ENCODE peak calls at places on chromosomes 13 and 19, in five cellular contexts. One of them, this sample, is unnamed.

GRCh38 chr19:50803633-50804419 is 13.6 kb downstream of the ACP4 start:
- DNase-seq in GM12878: no peak
- DNase-seq in HepG2: no peak
- DNase-seq in K562: peak; percentile 83
- DNase-seq in H1: no peak
- DNase-seq in this sample: peak; percentile 65

GRCh38 chr13:71118779-71119364 is 748.1 kb downstream of the DACH1 start:
- DNase-seq in GM12878: no peak
- DNase-seq in HepG2: no peak
- DNase-seq in K562: no peak
- DNase-seq in H1: no peak
- DNase-seq in this sample: no peak

GRCh38 chr13:103187621-103188020 is 121.4 kb upstream of the SLC10A2 start:
- DNase-seq in GM12878: no peak
- DNase-seq in HepG2: no peak
- DNase-seq in K562: no peak
- DNase-seq in H1: no peak
- DNase-seq in this sample: no peak

GRCh38 chr19:34327851-34328250 is 37.1 kb upstream of the GPI start:
- DNase-seq in GM12878: no peak
- DNase-seq in HepG2: no peak
- DNase-seq in K562: peak; percentile 84
- DNase-seq in H1: no peak
- DNase-seq in this sample: no peak

GRCh38 chr13:33185853-33186252 is 99.7 kb downstream of the STARD13 start:
- DNase-seq in GM12878: no peak
- DNase-seq in HepG2: no peak
- DNase-seq in K562: no peak
- DNase-seq in H1: no peak
- DNase-seq in this sample: peak; percentile 20

GRCh38 chr13:76969488-76970365 is 21.4 kb downstream of the ACOD1 start:
- DNase-seq in GM12878: no peak
- DNase-seq in HepG2: no peak
- DNase-seq in K562: no peak
- DNase-seq in H1: no peak
- DNase-seq in this sample: no peak

GRCh38 chr13:95139186-95139585 is 162.1 kb downstream of the ABCC4 start:
- DNase-seq in GM12878: no peak
- DNase-seq in HepG2: no peak
- DNase-seq in K562: no peak
- DNase-seq in H1: no peak
- DNase-seq in this sample: no peak

GRCh38 chr19:33039108-33039599 is 25.5 kb downstream of the RHPN2 start:
- DNase-seq in GM12878: no peak
- DNase-seq in HepG2: peak; percentile 76
- DNase-seq in K562: no peak
- DNase-seq in H1: no peak
- DNase-seq in this sample: no peak

DNA sequence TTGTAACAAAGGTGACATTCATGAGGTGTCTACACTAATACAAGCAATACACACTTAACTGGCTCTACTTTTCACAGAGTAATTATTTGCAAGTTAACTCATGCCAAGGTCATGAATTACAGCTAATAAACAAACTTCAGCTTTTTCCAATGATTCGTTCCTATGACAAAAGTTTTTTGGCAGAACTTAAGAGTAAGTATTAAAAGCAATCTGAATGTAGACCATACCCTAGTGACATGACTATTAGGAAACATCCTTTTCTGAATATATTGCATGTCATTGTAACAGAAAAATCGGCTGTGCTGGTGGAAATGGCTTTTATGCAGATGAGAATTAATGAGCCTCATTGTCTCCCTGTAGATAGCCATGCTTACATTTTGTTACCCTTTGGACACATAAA is 72.0 kb downstream of the LHFPL6 start:
- DNase-seq in GM12878: no peak
- DNase-seq in HepG2: no peak
- DNase-seq in K562: no peak
- DNase-seq in H1: no peak
- DNase-seq in this sample: no peak
- TF ChIP-seq CREB1 in GM12878: no peak
- TF ChIP-seq CREB1 in HepG2: no peak
- TF ChIP-seq CREB1 in K562: no peak
- TF ChIP-seq CREB1 in H1: no peak
- TF ChIP-seq CREB1 in this sample: no peak

DNA sequence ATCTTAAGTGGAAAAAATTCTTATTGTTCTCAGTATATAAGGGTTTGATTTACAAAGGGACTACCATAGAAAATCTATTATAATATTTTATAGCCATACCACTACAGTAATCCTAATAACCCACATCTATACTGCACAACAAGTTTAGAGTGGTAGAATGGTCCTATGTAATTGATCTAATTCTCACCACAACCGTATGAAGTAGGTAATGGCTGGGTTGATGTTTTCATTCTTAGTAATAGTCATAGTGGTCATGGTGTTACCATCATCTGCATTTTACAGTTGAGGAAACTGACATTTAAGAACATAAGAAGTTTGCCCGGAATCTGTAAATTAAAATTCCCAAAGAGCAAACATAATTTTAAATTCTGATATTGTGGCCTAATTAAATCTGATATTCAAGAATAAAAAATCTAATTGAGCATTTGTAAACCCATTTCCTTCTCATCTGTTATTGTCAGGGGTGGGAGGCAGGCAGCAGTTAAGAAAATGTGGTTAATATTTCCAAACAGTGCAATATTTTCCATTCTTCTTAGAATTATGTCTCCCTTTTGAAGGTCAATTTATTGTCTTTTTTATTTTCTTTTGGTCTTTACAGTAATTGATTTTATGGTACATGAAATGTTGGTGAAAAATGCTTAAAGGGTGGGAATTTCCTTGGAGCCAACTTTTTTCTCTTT is 65.6 kb downstream of the DHRS12 start:
- DNase-seq in GM12878: no peak
- DNase-seq in HepG2: no peak
- DNase-seq in K562: no peak
- DNase-seq in H1: no peak
- DNase-seq in this sample: no peak
- TF ChIP-seq EZH2 in GM12878: no peak
- TF ChIP-seq EZH2 in HepG2: no peak
- TF ChIP-seq EZH2 in K562: no peak
- TF ChIP-seq EZH2 in H1: no peak
- TF ChIP-seq EZH2 in this sample: no peak

DNA sequence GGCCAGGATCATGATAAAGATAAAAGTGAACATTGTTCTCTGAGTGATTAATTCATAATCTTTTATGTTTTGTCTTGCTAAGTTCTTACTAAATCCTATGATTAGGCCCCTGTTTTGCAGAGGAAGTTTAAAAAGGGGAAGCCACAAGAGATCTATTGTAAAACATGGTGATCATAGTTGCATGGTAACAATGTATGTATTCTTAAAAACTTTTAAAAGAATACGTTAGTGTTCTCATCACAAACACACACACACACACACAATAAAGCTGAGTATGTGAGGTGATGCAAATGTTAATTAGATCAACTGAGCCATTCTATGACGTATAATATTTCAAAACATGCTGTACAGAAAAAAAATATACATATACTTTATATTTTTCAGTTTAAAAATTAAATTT is 51.2 kb downstream of the MBD3L2B start:
- DNase-seq in GM12878: no peak
- DNase-seq in HepG2: no peak
- DNase-seq in K562: no peak
- DNase-seq in H1: no peak
- DNase-seq in this sample: no peak
- TF ChIP-seq CREB1 in GM12878: no peak
- TF ChIP-seq CREB1 in HepG2: no peak
- TF ChIP-seq CREB1 in K562: no peak
- TF ChIP-seq CREB1 in H1: no peak
- TF ChIP-seq CREB1 in this sample: no peak

DNA sequence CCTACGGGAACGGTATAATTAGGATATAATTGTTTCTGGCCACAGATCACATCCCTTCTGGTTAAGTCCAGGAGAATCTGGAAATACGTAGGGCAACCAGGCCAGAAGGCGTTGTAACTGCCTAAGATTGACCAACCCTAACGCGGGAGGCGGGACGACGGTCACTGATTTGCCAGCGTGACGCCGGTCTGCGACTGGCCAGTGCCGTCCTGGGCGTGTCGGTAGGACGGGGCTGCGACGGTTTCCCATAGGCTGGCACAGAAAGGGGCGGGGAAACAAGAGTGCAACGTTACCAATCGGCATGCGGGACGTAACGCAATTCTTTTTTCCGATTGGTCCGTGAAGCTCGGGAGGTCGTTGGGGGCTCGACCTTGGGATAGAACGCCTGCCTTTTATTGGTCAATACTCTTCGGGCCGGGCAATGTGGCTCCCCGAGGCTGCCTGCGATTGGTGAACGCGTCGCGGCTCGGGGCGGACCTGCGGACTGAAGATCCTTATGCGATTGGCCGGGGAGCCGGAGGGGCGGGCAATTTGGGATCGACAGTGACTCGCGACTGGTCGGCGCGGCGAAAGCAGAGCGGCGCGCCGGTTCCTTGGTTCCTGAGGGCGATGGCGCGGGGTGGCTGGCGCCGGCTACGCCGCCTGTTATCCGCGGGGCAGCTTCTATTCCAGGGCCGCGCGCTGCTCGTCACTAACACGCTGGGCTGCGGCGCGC is at the start of gene MPV17L2:
- DNase-seq in GM12878: peak; percentile 100
- DNase-seq in HepG2: peak; percentile 99
- DNase-seq in K562: peak; percentile 92
- DNase-seq in H1: peak; percentile 99
- DNase-seq in this sample: peak; percentile 100
- TF ChIP-seq EZH2 in GM12878: peak; percentile 89
- TF ChIP-seq EZH2 in HepG2: no peak
- TF ChIP-seq EZH2 in K562: no peak
- TF ChIP-seq EZH2 in H1: no peak
- TF ChIP-seq EZH2 in this sample: no peak

GRCh38 chr13:75829874-75830273 is 193.7 kb downstream of the LMO7 start:
- DNase-seq in GM12878: no peak
- DNase-seq in HepG2: no peak
- DNase-seq in K562: no peak
- DNase-seq in H1: no peak
- DNase-seq in this sample: no peak
- TF ChIP-seq CREB1 in GM12878: no peak
- TF ChIP-seq CREB1 in HepG2: no peak
- TF ChIP-seq CREB1 in K562: no peak
- TF ChIP-seq CREB1 in H1: no peak
- TF ChIP-seq CREB1 in this sample: no peak

DNA sequence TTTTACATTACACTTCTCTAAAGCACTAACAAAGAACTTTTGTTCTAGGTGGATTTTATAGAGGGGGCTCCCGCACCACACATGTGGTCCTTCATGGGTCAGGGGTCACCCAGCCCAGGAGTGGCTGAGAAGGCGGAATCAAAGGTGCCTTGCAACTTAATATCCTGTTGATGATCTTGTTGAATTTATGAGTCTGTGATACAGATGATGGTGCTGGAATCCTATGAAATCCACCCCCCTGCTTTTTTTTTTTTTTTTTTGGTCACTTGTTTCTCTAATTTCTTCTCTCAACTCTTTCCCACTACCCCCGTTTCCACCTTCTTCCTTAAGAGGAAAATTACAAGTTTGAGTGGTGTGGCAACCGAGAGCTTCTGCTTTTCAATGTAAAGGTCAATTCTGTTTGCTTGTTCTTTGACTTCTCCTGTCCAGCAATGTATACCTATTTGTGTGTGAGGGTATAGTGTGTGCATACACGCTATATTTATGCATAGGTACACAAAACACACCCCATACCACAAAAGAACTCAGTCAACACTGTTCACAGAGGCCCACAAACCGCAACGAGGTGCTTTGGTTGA is 4.2 kb upstream of the ZIC2 start:
- DNase-seq in GM12878: no peak
- DNase-seq in HepG2: peak; percentile 30
- DNase-seq in K562: no peak
- DNase-seq in H1: no peak
- DNase-seq in this sample: no peak
- TF ChIP-seq EZH2 in GM12878: no peak
- TF ChIP-seq EZH2 in HepG2: no peak
- TF ChIP-seq EZH2 in K562: no peak
- TF ChIP-seq EZH2 in H1: no peak
- TF ChIP-seq EZH2 in this sample: no peak

This sample was measured in GM23338.